ENCODE peak calls at places on chromosome 13, in six cellular contexts. One of them, this sample, is unnamed. For H3K9me3, the result is how much of the 10 kb centered on the place peaks cover.

GRCh38 chr13:72651196-72651595 is 76.2 kb downstream of the MZT1 start:
- DNase-seq in pancreas: no peak
- DNase-seq in astrocyte: no peak
- DNase-seq in MG63: no peak
- DNase-seq in BE2C: peak
- DNase-seq in neuronal stem cell: peak
- DNase-seq in this sample: no peak

GRCh38 chr13:37492061-37492460 is 106.5 kb downstream of the POSTN start:
- DNase-seq in neuronal stem cell: no peak
- DNase-seq in MG63: no peak
- DNase-seq in BE2C: no peak
- DNase-seq in pancreas: no peak
- DNase-seq in astrocyte: peak
- DNase-seq in this sample: no peak

GRCh38 chr13:65453982-65454381 is 1776.2 kb downstream of the PCDH9 start:
- DNase-seq in neuronal stem cell: no peak
- DNase-seq in MG63: no peak
- DNase-seq in BE2C: no peak
- DNase-seq in astrocyte: no peak
- DNase-seq in pancreas: no peak
- DNase-seq in this sample: no peak

GRCh38 chr13:34246511-34246910 is 428.6 kb downstream of the RFC3 start:
- DNase-seq in MG63: no peak
- DNase-seq in BE2C: no peak
- DNase-seq in astrocyte: no peak
- DNase-seq in pancreas: no peak
- DNase-seq in neuronal stem cell: no peak
- DNase-seq in this sample: no peak

GRCh38 chr13:77820431-77821149 is 98.0 kb downstream of the EDNRB start:
- DNase-seq in astrocyte: no peak
- DNase-seq in BE2C: no peak
- DNase-seq in pancreas: no peak
- DNase-seq in MG63: no peak
- DNase-seq in neuronal stem cell: no peak
- DNase-seq in this sample: no peak

GRCh38 chr13:100102042-100102441 is 13.1 kb downstream of the PCCA start:
- DNase-seq in MG63: no peak
- DNase-seq in neuronal stem cell: no peak
- DNase-seq in astrocyte: no peak
- DNase-seq in pancreas: no peak
- DNase-seq in BE2C: no peak
- DNase-seq in this sample: no peak

GRCh38 chr13:98050041-98050466 is 92.8 kb upstream of the FARP1 start:
- DNase-seq in neuronal stem cell: no peak
- DNase-seq in BE2C: peak
- DNase-seq in astrocyte: no peak
- DNase-seq in pancreas: no peak
- DNase-seq in MG63: peak
- DNase-seq in this sample: no peak

GRCh38 chr13:102045713-102046112 is 356.1 kb downstream of the FGF14 start:
- DNase-seq in pancreas: no peak
- DNase-seq in astrocyte: no peak
- DNase-seq in BE2C: peak
- DNase-seq in MG63: no peak
- DNase-seq in neuronal stem cell: peak
- DNase-seq in this sample: no peak

GRCh38 chr13:52743988-52744387 is 4.4 kb upstream of the CNMD start:
- DNase-seq in BE2C: no peak
- DNase-seq in MG63: no peak
- DNase-seq in pancreas: no peak
- DNase-seq in neuronal stem cell: no peak
- DNase-seq in astrocyte: no peak
- DNase-seq in this sample: no peak

GRCh38 chr13:113209880-113210421 is 538 bp downstream of the CUL4A start:
- DNase-seq in neuronal stem cell: peak
- DNase-seq in pancreas: peak
- DNase-seq in BE2C: peak
- DNase-seq in astrocyte: peak
- DNase-seq in MG63: peak
- DNase-seq in this sample: peak

GRCh38 chr13:23378009-23378632 is 55.4 kb downstream of the SACS start:
- DNase-seq in neuronal stem cell: no peak
- DNase-seq in MG63: peak
- DNase-seq in pancreas: no peak
- DNase-seq in BE2C: no peak
- DNase-seq in astrocyte: peak
- DNase-seq in this sample: peak

GRCh38 chr13:25288966-25289365 is 1.7 kb upstream of the MTMR6 start:
- DNase-seq in BE2C: no peak
- DNase-seq in pancreas: no peak
- DNase-seq in neuronal stem cell: no peak
- DNase-seq in astrocyte: no peak
- DNase-seq in MG63: no peak
- DNase-seq in this sample: no peak

GRCh38 chr13:31914843-31915242 is 116.7 kb upstream of the FRY start:
- DNase-seq in pancreas: no peak
- DNase-seq in astrocyte: no peak
- DNase-seq in BE2C: no peak
- DNase-seq in neuronal stem cell: no peak
- DNase-seq in MG63: no peak
- DNase-seq in this sample: no peak

GRCh38 chr13:106274551-106275208 is 260.8 kb downstream of the EFNB2 start:
- DNase-seq in MG63: no peak
- DNase-seq in BE2C: no peak
- DNase-seq in pancreas: no peak
- DNase-seq in astrocyte: peak
- DNase-seq in neuronal stem cell: no peak
- DNase-seq in this sample: no peak

GRCh38 chr13:80550856-80551532 is 210.1 kb upstream of the SPRY2 start:
- DNase-seq in astrocyte: no peak
- DNase-seq in MG63: no peak
- DNase-seq in neuronal stem cell: no peak
- DNase-seq in BE2C: no peak
- DNase-seq in pancreas: no peak
- DNase-seq in this sample: no peak

GRCh38 chr13:105918842-105919741 is 616.4 kb downstream of the EFNB2 start:
- DNase-seq in pancreas: no peak
- DNase-seq in BE2C: peak
- DNase-seq in MG63: peak
- DNase-seq in astrocyte: peak
- DNase-seq in neuronal stem cell: no peak
- DNase-seq in this sample: no peak

GRCh38 chr13:83618966-83619365 is 263.3 kb downstream of the SLITRK1 start:
- DNase-seq in BE2C: no peak
- DNase-seq in MG63: peak
- DNase-seq in neuronal stem cell: no peak
- DNase-seq in pancreas: no peak
- DNase-seq in astrocyte: peak
- DNase-seq in this sample: no peak

GRCh38 chr13:105608132-105608531 is 927.3 kb downstream of the EFNB2 start:
- DNase-seq in astrocyte: no peak
- DNase-seq in pancreas: no peak
- DNase-seq in neuronal stem cell: no peak
- DNase-seq in BE2C: no peak
- DNase-seq in MG63: no peak
- DNase-seq in this sample: no peak

GRCh38 chr13:35621989-35622388 is 145.5 kb upstream of the MAB21L1 start:
- DNase-seq in MG63: no peak
- DNase-seq in neuronal stem cell: no peak
- DNase-seq in astrocyte: no peak
- DNase-seq in BE2C: peak
- DNase-seq in pancreas: no peak
- DNase-seq in this sample: no peak

GRCh38 chr13:31733066-31733465 is 6.3 kb upstream of the RXFP2 start:
- DNase-seq in MG63: no peak
- DNase-seq in neuronal stem cell: no peak
- DNase-seq in BE2C: no peak
- DNase-seq in astrocyte: peak
- DNase-seq in pancreas: no peak
- DNase-seq in this sample: no peak

GRCh38 chr13:46484561-46484960 is 68.4 kb upstream of the LRCH1 start:
- DNase-seq in neuronal stem cell: no peak
- DNase-seq in astrocyte: no peak
- DNase-seq in MG63: no peak
- DNase-seq in pancreas: no peak
- DNase-seq in BE2C: no peak
- DNase-seq in this sample: no peak
- H3K9me3 ChIP-seq in neuronal stem cell: under half
- H3K9me3 ChIP-seq in astrocyte: under half
- H3K9me3 ChIP-seq in MG63: under half
- H3K9me3 ChIP-seq in pancreas: under half
- H3K9me3 ChIP-seq in BE2C: under half
- H3K9me3 ChIP-seq in this sample: under half

DNA sequence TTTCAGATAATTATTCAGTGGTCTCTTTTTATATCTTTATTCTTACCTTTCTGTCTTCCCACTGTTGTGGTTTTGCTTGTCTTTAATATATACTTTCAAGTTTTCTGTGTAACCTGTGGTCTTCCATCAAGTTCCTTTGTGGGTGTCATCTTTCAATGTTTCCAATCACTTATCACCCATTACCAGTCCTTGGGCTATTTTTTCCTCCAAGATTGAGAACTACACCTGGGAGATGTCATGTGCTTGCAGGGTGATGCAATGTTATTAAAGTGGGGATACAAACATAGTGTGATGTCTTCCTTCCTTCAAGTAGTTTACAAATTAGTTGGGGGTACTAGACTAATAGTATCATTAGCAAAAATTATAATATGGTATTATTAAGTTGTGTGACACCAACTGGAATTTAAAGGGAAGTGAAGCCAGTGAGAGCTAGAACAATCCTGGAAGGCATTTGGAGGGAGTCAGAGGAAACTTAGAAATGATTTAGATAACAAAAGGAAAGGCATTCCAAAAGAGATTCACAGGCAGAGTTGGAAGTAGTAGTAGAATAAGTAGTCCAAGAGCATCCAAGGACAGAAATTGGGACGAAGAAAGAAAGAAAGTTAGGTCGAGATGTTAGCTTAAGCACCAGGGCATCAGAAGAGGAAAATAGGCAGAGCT is 3.4 kb downstream of the FNDC3A start:
- DNase-seq in astrocyte: no peak
- DNase-seq in MG63: no peak
- DNase-seq in pancreas: no peak
- DNase-seq in BE2C: no peak
- DNase-seq in neuronal stem cell: no peak
- DNase-seq in this sample: no peak
- H3K4me3 ChIP-seq in astrocyte: no peak
- H3K4me3 ChIP-seq in MG63: no peak
- H3K4me3 ChIP-seq in pancreas: no peak
- H3K4me3 ChIP-seq in BE2C: peak
- H3K4me3 ChIP-seq in neuronal stem cell: no peak
- H3K4me3 ChIP-seq in this sample: no peak

DNA sequence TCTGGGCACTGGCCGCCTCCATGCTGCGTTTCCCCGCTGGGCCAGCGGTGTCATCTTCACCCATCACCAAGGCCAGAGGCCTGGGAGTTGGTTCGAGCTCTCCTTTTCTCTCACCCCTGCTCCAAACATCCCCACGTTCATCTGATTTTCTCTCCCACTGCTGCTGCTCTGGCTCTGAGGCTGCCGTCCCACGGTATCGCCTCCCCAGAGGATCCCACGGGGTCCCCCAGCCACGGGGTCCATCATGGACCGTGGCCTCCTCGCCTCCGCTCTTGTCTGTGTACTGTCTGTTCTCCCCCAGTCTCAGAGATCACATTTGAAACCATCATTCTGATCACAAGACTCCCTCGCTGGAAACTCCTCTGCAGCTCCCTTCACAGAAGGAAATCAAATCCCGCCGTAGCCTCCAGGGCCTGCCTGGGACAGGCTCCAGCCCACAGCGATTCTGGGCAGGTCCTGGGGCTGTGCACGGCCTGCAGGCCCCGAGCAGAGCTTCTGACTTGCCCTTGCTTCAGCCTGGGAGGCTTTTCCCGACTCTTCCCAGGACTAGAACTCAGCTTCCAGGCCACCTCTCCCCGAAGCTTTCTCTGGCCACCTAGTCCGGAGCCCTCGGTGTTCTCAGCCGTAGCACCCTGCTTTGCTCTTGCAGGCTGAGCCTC is 64.3 kb downstream of the SOX1 start:
- DNase-seq in neuronal stem cell: no peak
- DNase-seq in pancreas: no peak
- DNase-seq in BE2C: no peak
- DNase-seq in astrocyte: no peak
- DNase-seq in MG63: no peak
- DNase-seq in this sample: no peak
- H3K9me3 ChIP-seq in neuronal stem cell: under half
- H3K9me3 ChIP-seq in pancreas: under half
- H3K9me3 ChIP-seq in BE2C: under half
- H3K9me3 ChIP-seq in astrocyte: under half
- H3K9me3 ChIP-seq in MG63: under half
- H3K9me3 ChIP-seq in this sample: under half

GRCh38 chr13:27969866-27970229 is 733 bp upstream of the CDX2 start:
- DNase-seq in BE2C: no peak
- DNase-seq in MG63: no peak
- DNase-seq in astrocyte: no peak
- DNase-seq in pancreas: no peak
- DNase-seq in neuronal stem cell: no peak
- DNase-seq in this sample: no peak
- H3K4me3 ChIP-seq in BE2C: no peak
- H3K4me3 ChIP-seq in MG63: no peak
- H3K4me3 ChIP-seq in astrocyte: no peak
- H3K4me3 ChIP-seq in pancreas: no peak
- H3K4me3 ChIP-seq in neuronal stem cell: no peak
- H3K4me3 ChIP-seq in this sample: no peak

GRCh38 chr13:73943965-73944233 is 190.3 kb downstream of the KLF12 start:
- DNase-seq in neuronal stem cell: no peak
- DNase-seq in MG63: no peak
- DNase-seq in pancreas: no peak
- DNase-seq in BE2C: no peak
- DNase-seq in astrocyte: no peak
- DNase-seq in this sample: no peak
- H3K9me3 ChIP-seq in neuronal stem cell: under half
- H3K9me3 ChIP-seq in MG63: under half
- H3K9me3 ChIP-seq in pancreas: under half
- H3K9me3 ChIP-seq in BE2C: under half
- H3K9me3 ChIP-seq in astrocyte: under half
- H3K9me3 ChIP-seq in this sample: under half

GRCh38 chr13:44974056-44974798 is 15.0 kb downstream of the NUFIP1 start:
- DNase-seq in BE2C: no peak
- DNase-seq in pancreas: no peak
- DNase-seq in astrocyte: peak
- DNase-seq in MG63: peak
- DNase-seq in neuronal stem cell: no peak
- DNase-seq in this sample: no peak
- H3K4me3 ChIP-seq in BE2C: no peak
- H3K4me3 ChIP-seq in pancreas: no peak
- H3K4me3 ChIP-seq in astrocyte: no peak
- H3K4me3 ChIP-seq in MG63: no peak
- H3K4me3 ChIP-seq in neuronal stem cell: no peak
- H3K4me3 ChIP-seq in this sample: no peak

This sample was measured in CD8-positive, alpha-beta memory T cell.